ENCODE peak calls at places on chromosomes 3 and 15, in five cellular contexts. M is PC-9, R is psoas muscle, Z is SJSA1, Y is breast epithelium. X is an unnamed sample. For H3K27me3, the result is how much of the 10 kb centered on the place peaks cover.

GRCh38 chr15:92848852-92849598 is 51.1 kb upstream of the CHD2 start:
- DNase-seq in R (no peak), Z (no peak), M (no peak), Y (no peak), X (no peak)

GRCh38 chr15:100113351-100114075 is 228.3 kb downstream of the ADAMTS17 start:
- DNase-seq in M (no peak), Z (no peak), Y (no peak), R (no peak), X (peak)

GRCh38 chr3:8416965-8417364 is 84.7 kb upstream of the LMCD1 start:
- DNase-seq in R (no peak), M (no peak), Z (no peak), Y (no peak), X (no peak)

GRCh38 chr3:53255775-53256703 is at the start of gene TKT:
- DNase-seq in R (peak), Z (peak), M (peak), Y (peak), X (peak)

GRCh38 chr15:28122038-28122949 is 23.2 kb upstream of the OCA2 start:
- DNase-seq in Y (no peak), Z (no peak), R (no peak), M (no peak), X (no peak)

GRCh38 chr15:42087926-42088800 is 6.2 kb downstream of the PLA2G4D start:
- DNase-seq in Y (no peak), M (no peak), Z (no peak), R (no peak), X (no peak)

GRCh38 chr3:52563984-52564383 is 27.6 kb downstream of the UQCC5 start:
- DNase-seq in M (no peak), Z (no peak), Y (no peak), R (no peak), X (no peak)

GRCh38 chr15:70362911-70363310 is 265.2 kb upstream of the TLE3 start:
- DNase-seq in M (no peak), R (no peak), Y (no peak), Z (peak), X (peak)

GRCh38 chr15:51375966-51376640 is 34.6 kb downstream of the GLDN start:
- DNase-seq in Y (no peak), M (no peak), R (no peak), Z (peak), X (no peak)

GRCh38 chr3:71983694-71984093 is 198.7 kb upstream of the PROK2 start:
- DNase-seq in M (no peak), R (no peak), Z (no peak), Y (no peak), X (no peak)

GRCh38 chr3:134009345-134010000 is 20.3 kb downstream of the SLCO2A1 start:
- DNase-seq in R (no peak), M (no peak), Z (peak), Y (no peak), X (no peak)

GRCh38 chr15:70358011-70358819 is 260.5 kb upstream of the TLE3 start:
- DNase-seq in R (no peak), M (no peak), Y (no peak), Z (no peak), X (peak)

GRCh38 chr3:146165370-146165769 is 4.4 kb upstream of the PLOD2 start:
- DNase-seq in R (no peak), Z (peak), M (no peak), Y (no peak), X (no peak)

GRCh38 chr15:50304856-50305255 is 39.3 kb upstream of the HDC start:
- DNase-seq in Z (no peak), R (no peak), Y (no peak), M (no peak), X (no peak)

GRCh38 chr3:48155122-48155521 is 33.1 kb downstream of the CDC25A start:
- DNase-seq in Z (peak), R (no peak), Y (no peak), M (peak), X (no peak)

GRCh38 chr3:50170689-50171088 is 15.6 kb downstream of the SEMA3F start:
- DNase-seq in M (no peak), R (peak), Y (no peak), Z (no peak), X (peak)

GRCh38 chr15:63332367-63333078 is 49.1 kb downstream of the CA12 start:
- DNase-seq in R (no peak), Z (peak), Y (no peak), M (peak), X (no peak)

GRCh38 chr3:191901746-191902145 is 440.8 kb downstream of the PYDC2 start:
- DNase-seq in M (peak), R (no peak), Y (no peak), Z (no peak), X (no peak)

GRCh38 chr15:48392356-48392755 is 61.1 kb downstream of the DUT start:
- DNase-seq in Y (no peak), M (no peak), R (peak), Z (no peak), X (peak)

GRCh38 chr3:115212615-115213014 is 65.5 kb upstream of the ZBTB20 start:
- DNase-seq in Y (no peak), M (no peak), R (no peak), Z (no peak), X (no peak)

GRCh38 chr3:71208273-71209095 is 375.0 kb downstream of the FOXP1 start:
- DNase-seq in M (peak), Z (peak), Y (no peak), R (no peak), X (no peak)

GRCh38 chr3:176799675-176800074 is 397.6 kb downstream of the TBL1XR1 start:
- DNase-seq in Z (no peak), Y (no peak), R (no peak), M (peak), X (no peak)

GRCh38 chr3:194773666-194774455 is 88.2 kb downstream of the FAM43A start:
- DNase-seq in Z (no peak), R (no peak), Y (no peak), M (no peak), X (no peak)

GRCh38 chr15:81312790-81313543 is 11.0 kb downstream of the STARD5 start:
- DNase-seq in Y (peak), M (peak), Z (peak), R (peak), X (peak)

GRCh38 chr3:151166161-151166560 is 36.9 kb downstream of the GPR171 start:
- DNase-seq in R (no peak), Z (no peak), M (no peak), Y (no peak), X (no peak)

GRCh38 chr3:14459384-14459783 is 57.0 kb downstream of the SLC6A6 start:
- DNase-seq in R (no peak), Y (no peak), Z (no peak), M (no peak), X (no peak)

GRCh38 chr15:83654379-83655236 is 685 bp downstream of the ADAMTSL3 start:
- DNase-seq in M (no peak), Z (no peak), Y (no peak), R (peak), X (peak)

GRCh38 chr3:25906132-25906906 is 116.4 kb downstream of the OXSM start:
- DNase-seq in M (no peak), R (no peak), Z (no peak), Y (no peak), X (no peak)

GRCh38 chr3:197752107-197752506 is 2.4 kb downstream of the FYTTD1 start:
- DNase-seq in R (no peak), Y (no peak), Z (no peak), M (no peak), X (no peak)

GRCh38 chr3:42589382-42590109 is 1.1 kb upstream of the SS18L2 start:
- DNase-seq in Z (no peak), Y (no peak), R (no peak), M (no peak), X (no peak)

GRCh38 chr15:91941871-91942270 is 88.4 kb downstream of the SLCO3A1 start:
- DNase-seq in Z (no peak), R (no peak), Y (no peak), M (no peak), X (no peak)

GRCh38 chr3:111152506-111152905 is 80.9 kb downstream of the NECTIN3 start:
- DNase-seq in Z (no peak), R (no peak), M (no peak), Y (no peak), X (no peak)

GRCh38 chr3:165259518-165260193 is 63.5 kb upstream of the SLITRK3 start:
- DNase-seq in Z (no peak), R (no peak), M (peak), Y (no peak), X (no peak)

GRCh38 chr15:47887181-47887580 is 169.9 kb downstream of the SEMA6D start:
- DNase-seq in Z (no peak), M (no peak), R (no peak), Y (no peak), X (no peak)

GRCh38 chr3:172357850-172358754 is 90.2 kb downstream of the GHSR start:
- DNase-seq in Z (no peak), R (peak), Y (no peak), M (peak), X (no peak)

GRCh38 chr15:93997071-93997658 is 234.2 kb upstream of the MCTP2 start:
- DNase-seq in Z (peak), Y (no peak), R (no peak), M (no peak), X (no peak)

GRCh38 chr3:16536996-16537395 is 23.5 kb upstream of the RFTN1 start:
- DNase-seq in Z (no peak), R (no peak), Y (no peak), M (no peak), X (no peak)
- H3K27me3 ChIP-seq in Z (under half), R (under half), Y (under half), M (under half), X (under half)

DNA sequence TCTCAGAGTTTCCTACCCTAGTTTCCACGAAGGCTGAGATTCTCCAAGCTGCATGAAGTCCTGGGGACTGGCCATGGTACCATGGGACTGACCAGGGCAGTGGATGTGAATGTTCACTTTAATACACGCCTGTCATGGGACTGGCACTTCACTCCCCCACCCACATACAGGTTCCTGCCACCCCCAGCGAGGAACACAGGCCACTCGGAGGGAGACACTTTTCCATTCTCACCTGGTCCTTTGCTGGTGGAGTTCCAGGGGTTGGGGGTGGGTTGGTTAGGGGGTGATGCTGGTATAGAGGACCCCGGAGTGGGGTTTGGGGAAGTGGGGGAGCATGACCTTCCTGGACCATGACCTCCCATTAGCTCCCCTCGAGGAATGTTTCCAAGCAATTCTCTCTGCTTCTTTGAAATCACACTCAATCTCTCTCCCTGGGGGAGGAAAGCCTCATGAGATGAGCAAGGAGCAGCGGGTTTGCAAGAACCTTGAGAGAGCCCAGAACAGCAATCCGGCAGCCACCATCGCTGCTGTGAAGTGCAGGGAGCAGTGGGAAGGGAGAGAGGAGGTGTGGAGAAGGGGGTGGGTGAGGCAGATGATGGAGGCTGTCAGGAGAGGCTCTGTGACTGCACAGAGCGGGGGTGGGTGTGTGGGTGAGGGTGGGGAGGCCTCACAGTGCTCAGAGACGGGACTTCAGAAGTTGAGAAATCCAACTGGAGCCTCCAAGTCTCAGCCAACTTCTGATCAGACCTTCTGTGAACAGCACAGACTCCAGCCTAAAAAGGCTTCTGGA is 69.7 kb downstream of the ADCY5 start:
- DNase-seq in R (no peak), M (no peak), Y (peak), Z (no peak), X (no peak)
- H3K27me3 ChIP-seq in R (under half), M (under half), Y (under half), Z (under half), X (under half)

GRCh38 chr3:113035387-113035982 is 44.7 kb downstream of the GTPBP8 start:
- DNase-seq in Y (no peak), R (no peak), M (peak), Z (no peak), X (no peak)
- H3K27me3 ChIP-seq in Y (under half), R (under half), M (under half), Z (under half), X (under half)

DNA sequence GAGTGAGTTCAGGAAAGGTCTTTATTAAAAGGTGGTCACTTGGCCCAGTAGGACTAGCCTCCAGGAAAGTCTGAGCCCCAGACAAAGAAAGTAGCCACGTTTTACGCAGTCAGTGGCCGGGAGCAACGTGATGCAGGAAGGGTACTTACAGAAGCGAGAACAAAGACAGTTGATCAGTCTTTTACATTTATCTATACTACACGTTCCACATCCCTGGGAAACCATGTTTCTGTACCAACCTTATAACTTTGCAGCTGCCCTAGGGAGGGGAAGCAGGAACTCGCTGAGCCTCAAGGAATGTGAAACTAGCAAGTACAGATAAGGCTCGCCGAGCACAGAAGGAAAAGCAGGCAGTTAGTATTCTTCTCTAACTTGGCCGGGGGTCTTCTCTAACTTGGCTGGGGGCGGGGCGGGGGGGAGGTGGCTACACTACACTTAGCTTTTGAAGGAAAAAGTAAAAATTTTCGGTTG is 3.4 kb upstream of the KNL1 start:
- DNase-seq in R (no peak), Z (no peak), Y (no peak), M (no peak), X (no peak)
- H3K27me3 ChIP-seq in R (under half), Z (under half), Y (under half), M (under half), X (under half)

GRCh38 chr3:54836876-54837275 is 91.0 kb downstream of the LRTM1 start:
- DNase-seq in Y (no peak), M (no peak), Z (no peak), R (no peak), X (no peak)
- H3K27me3 ChIP-seq in Y (under half), M (under half), Z (under half), R (under half), X (under half)

GRCh38 chr15:89399390-89400120 is 64.9 kb upstream of the POLG start:
- DNase-seq in Y (no peak), R (no peak), M (no peak), Z (peak), X (no peak)

GRCh38 chr15:89400121-89400996 is 65.7 kb upstream of the POLG start:
- DNase-seq in Y (no peak), M (no peak), R (no peak), Z (peak), X (no peak)

GRCh38 chr15:89400997-89401590 is 66.5 kb upstream of the POLG start:
- DNase-seq in R (no peak), M (no peak), Z (no peak), Y (no peak), X (no peak)

GRCh38 chr15:89402406-89402805 is 67.8 kb upstream of the POLG start:
- DNase-seq in Z (no peak), Y (no peak), M (no peak), R (no peak), X (no peak)

GRCh38 chr15:89401636-89402252 is 67.1 kb upstream of the POLG start:
- DNase-seq in Z (peak), M (no peak), R (no peak), Y (no peak), X (no peak)
- H3K27me3 ChIP-seq in Z (under half), M (under half), R (half or more), Y (half or more), X (under half)

GRCh38 chr15:88312941-88313579 is 56.5 kb upstream of the NTRK3 start:
- DNase-seq in R (no peak), Z (no peak), M (no peak), Y (no peak), X (no peak)

GRCh38 chr15:88309363-88309762 is 52.8 kb upstream of the NTRK3 start:
- DNase-seq in Y (no peak), M (no peak), R (no peak), Z (no peak), X (no peak)

DNA sequence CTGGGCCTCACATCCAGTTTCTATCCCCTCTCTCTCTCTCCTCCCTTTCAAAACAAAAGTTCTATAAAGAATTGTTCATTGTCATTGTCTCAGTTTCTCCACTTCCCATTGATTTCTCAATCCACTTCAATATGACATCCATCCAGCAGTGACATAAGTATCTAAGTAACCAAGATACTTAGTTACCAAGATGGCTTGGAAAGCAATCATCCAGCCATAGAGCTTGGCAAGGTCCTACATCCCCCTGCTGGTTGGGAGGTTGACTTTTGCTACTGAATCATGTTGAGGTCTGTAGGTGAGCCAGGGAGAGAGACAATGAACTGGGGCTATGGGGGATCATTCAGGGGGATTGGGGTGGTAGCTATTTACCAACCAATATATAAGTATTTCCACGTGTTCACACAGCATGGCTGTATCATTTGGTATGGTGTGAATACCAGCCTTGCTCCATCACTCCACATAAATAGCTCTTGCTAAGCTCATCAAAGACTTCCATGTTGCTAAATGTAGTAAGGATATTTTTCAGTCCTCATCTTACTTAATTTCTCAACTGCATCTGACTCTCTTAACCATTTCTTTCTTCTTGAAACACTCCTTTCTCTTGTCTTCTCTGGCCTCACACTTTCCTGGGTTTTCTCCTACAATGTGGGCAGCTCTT is 58.8 kb upstream of the NTRK3 start:
- DNase-seq in M (no peak), Y (no peak), R (no peak), Z (no peak), X (no peak)
- H3K27me3 ChIP-seq in M (under half), Y (under half), R (under half), Z (under half), X (under half)

GRCh38 chr15:65083262-65083701 is 6.7 kb downstream of the KBTBD13 start:
- DNase-seq in Y (no peak), M (no peak), Z (peak), R (no peak), X (no peak)

GRCh38 chr15:65085207-65085753 is 8.7 kb downstream of the KBTBD13 start:
- DNase-seq in M (no peak), Y (no peak), Z (no peak), R (no peak), X (peak)

GRCh38 chr15:65086680-65087111 is 10.2 kb downstream of the KBTBD13 start:
- DNase-seq in M (no peak), Z (peak), R (no peak), Y (no peak), X (peak)

GRCh38 chr15:65085990-65086679 is 9.6 kb downstream of the KBTBD13 start:
- DNase-seq in R (peak), M (no peak), Y (no peak), Z (peak), X (no peak)

GRCh38 chr15:65084500-65085206 is 8.1 kb downstream of the KBTBD13 start:
- DNase-seq in R (no peak), Z (no peak), Y (no peak), M (no peak), X (no peak)
- H3K27me3 ChIP-seq in R (under half), Z (under half), Y (under half), M (under half), X (under half)

GRCh38 chr3:27724459-27725197 is 2.5 kb upstream of the EOMES start:
- DNase-seq in Y (no peak), R (no peak), M (no peak), Z (no peak), X (no peak)
- H3K27me3 ChIP-seq in Y (half or more), R (half or more), M (under half), Z (under half), X (under half)

X was measured in aorta.